ENCODE peak calls at places on chromosomes 1 and 21, in seven cellular contexts. A is small intestine, R is breast epithelium, E is tibial artery, B is astrocyte, V is A549, S is HCT116. D is an unnamed sample.

GRCh38 chr1:224052767-224053166 is 61.1 kb upstream of the FBXO28 start:
- DNase-seq in A (no peak), R (no peak), E (no peak), B (peak), V (no peak), S (no peak), D (no peak)

GRCh38 chr1:246647113-246647512 is 77.1 kb upstream of the SCCPDH start:
- DNase-seq in A (peak), R (no peak), E (peak), B (peak), V (peak), S (no peak), D (no peak)

GRCh38 chr1:175221548-175222175 is 29.1 kb upstream of the KIAA0040 start:
- DNase-seq in A (peak), R (peak), E (peak), B (peak), V (no peak), S (no peak), D (no peak)

GRCh38 chr1:153649137-153649866 is 9.2 kb upstream of the SNAPIN start:
- DNase-seq in A (no peak), R (no peak), E (no peak), B (no peak), V (no peak), S (no peak), D (no peak)

GRCh38 chr1:220791287-220791686 is 4.6 kb downstream of the MTARC1 start:
- DNase-seq in A (no peak), R (no peak), E (no peak), B (no peak), V (no peak), S (no peak), D (no peak)

GRCh38 chr1:196063952-196064351 is 544.3 kb downstream of the KCNT2 start:
- DNase-seq in A (no peak), R (no peak), E (no peak), B (peak), V (no peak), S (no peak), D (no peak)

GRCh38 chr1:192575499-192576189 is at the start of gene RGS1:
- DNase-seq in A (peak), R (no peak), E (peak), B (no peak), V (no peak), S (no peak), D (no peak)

GRCh38 chr1:70486676-70487470 is 75.8 kb downstream of the CTH start:
- DNase-seq in A (no peak), R (no peak), E (no peak), B (peak), V (no peak), S (no peak), D (peak)

GRCh38 chr1:169368406-169368769 is 393 bp downstream of the BLZF1 start:
- DNase-seq in A (peak), R (no peak), E (no peak), B (peak), V (no peak), S (no peak), D (no peak)

GRCh38 chr1:192763756-192764155 is 45.1 kb upstream of the RGS2 start:
- DNase-seq in A (no peak), R (no peak), E (no peak), B (peak), V (no peak), S (no peak), D (no peak)

GRCh38 chr1:116990612-116991151 is 10.9 kb upstream of the CD101 start:
- DNase-seq in A (no peak), R (peak), E (peak), B (peak), V (no peak), S (no peak), D (peak)

GRCh38 chr1:156069490-156070455 is 8.8 kb downstream of the RAB25 start:
- DNase-seq in A (no peak), R (no peak), E (no peak), B (no peak), V (no peak), S (no peak), D (no peak)

GRCh38 chr1:2921970-2922686 is 99.1 kb upstream of the ACTRT2 start:
- DNase-seq in A (peak), R (no peak), E (no peak), B (no peak), V (peak), S (peak), D (no peak)

GRCh38 chr1:29998686-29999085 is 724.7 kb downstream of the MATN1 start:
- DNase-seq in A (no peak), R (no peak), E (no peak), B (no peak), V (no peak), S (no peak), D (no peak)

GRCh38 chr1:156226782-156227181 is 14.0 kb downstream of the PMF1 start:
- DNase-seq in A (no peak), R (no peak), E (no peak), B (no peak), V (no peak), S (no peak), D (no peak)

GRCh38 chr1:110118636-110119396 is 6.6 kb downstream of the UBL4B start:
- DNase-seq in A (no peak), R (no peak), E (no peak), B (no peak), V (no peak), S (no peak), D (no peak)

GRCh38 chr1:36560621-36561364 is 78.1 kb upstream of the CSF3R start:
- DNase-seq in A (no peak), R (no peak), E (peak), B (no peak), V (no peak), S (no peak), D (peak)

GRCh38 chr1:205442051-205442721 is 13.7 kb downstream of the BLACAT1 start:
- DNase-seq in A (peak), R (no peak), E (no peak), B (no peak), V (no peak), S (no peak), D (no peak)

GRCh38 chr1:205441318-205441633 is 14.6 kb downstream of the BLACAT1 start:
- DNase-seq in A (no peak), R (no peak), E (no peak), B (no peak), V (no peak), S (no peak), D (no peak)

GRCh38 chr1:205441716-205442050 is 14.2 kb downstream of the BLACAT1 start:
- DNase-seq in A (no peak), R (no peak), E (no peak), B (no peak), V (no peak), S (no peak), D (no peak)

GRCh38 chr1:205440121-205440475 is 15.7 kb downstream of the BLACAT1 start:
- DNase-seq in A (no peak), R (no peak), E (no peak), B (no peak), V (no peak), S (no peak), D (no peak)

DNA sequence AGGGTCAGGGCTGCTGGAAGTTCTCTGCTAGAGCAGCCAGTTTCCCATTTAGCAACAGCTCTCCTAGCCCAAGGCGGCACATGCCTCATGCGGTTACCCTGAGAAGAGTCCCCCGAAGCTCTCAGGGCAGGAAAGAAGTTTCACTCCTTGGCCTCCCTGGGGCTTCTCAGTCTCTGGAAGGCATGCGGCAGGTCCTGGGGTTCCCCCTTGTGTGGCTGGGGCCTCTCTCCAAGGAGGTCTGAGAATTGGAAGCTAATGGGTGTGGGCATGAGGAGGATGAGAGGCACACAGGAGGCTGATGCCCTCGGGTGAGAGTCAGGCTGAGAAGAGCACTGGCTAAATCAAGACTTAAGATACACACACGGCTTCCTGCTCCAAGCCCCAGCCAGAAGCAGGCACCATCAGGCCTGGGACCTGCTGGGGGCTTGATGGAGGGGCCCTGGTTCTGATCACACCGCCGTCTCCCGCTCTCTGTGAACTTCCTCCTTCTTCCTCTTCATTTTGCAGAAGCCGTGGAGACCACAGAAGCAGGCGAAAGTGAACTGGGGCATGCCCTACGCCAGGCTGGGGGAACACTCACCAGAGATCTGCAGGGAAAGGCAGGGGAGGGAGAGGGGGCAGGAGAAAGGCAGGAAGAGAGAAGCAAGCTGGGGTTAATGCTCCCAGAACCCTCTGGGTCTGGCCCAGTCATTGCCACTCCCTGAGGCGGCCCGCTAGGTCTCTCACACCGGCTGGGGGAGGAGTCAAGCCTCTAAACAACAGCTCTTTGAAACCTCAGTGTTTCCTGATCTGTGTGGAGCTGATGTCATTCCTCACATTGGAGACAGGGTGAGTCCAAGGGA is 15.1 kb downstream of the BLACAT1 start:
- DNase-seq in A (peak), R (peak), E (peak), B (peak), V (peak), S (peak), D (no peak)
- H3K27ac ChIP-seq in A (peak), R (peak), E (no peak), B (peak), V (no peak), S (peak), D (peak)

GRCh38 chr1:180353930-180354329 is 123.9 kb downstream of the LHX4 start:
- DNase-seq in A (no peak), R (no peak), E (no peak), B (no peak), V (no peak), S (no peak), D (no peak)
- H3K27ac ChIP-seq in A (no peak), R (no peak), E (no peak), B (no peak), V (no peak), S (no peak), D (no peak)

DNA sequence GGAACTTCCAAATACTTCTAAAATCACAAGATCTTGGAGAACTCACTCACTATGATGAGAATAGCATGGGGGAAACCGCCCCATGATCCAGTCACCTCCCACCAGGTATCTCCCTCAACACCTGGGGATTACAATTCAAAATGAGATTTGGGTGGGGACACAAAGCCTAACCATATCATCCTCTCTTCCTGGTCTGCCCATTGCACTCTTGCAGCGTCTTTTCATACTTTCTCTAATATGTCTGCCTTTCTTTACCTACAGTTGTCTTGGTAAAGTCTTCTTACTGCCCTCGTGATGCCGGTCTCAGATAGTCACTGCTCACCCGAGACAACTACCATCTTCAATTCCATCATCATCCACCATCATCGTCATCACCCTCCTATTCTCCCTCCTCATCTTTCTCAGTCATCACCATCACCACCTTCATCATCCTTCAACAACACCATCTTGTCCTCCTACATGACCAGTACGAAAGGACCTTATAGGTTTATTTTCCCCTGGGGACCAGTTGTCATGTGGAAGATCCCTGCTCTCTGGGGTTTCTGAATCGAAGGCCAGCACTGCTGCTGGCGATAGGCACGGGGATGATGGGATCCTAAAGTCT is 58.5 kb upstream of the CASZ1 start:
- DNase-seq in A (no peak), R (no peak), E (no peak), B (no peak), V (no peak), S (no peak), D (no peak)
- H3K27ac ChIP-seq in A (no peak), R (no peak), E (no peak), B (no peak), V (no peak), S (no peak), D (no peak)

DNA sequence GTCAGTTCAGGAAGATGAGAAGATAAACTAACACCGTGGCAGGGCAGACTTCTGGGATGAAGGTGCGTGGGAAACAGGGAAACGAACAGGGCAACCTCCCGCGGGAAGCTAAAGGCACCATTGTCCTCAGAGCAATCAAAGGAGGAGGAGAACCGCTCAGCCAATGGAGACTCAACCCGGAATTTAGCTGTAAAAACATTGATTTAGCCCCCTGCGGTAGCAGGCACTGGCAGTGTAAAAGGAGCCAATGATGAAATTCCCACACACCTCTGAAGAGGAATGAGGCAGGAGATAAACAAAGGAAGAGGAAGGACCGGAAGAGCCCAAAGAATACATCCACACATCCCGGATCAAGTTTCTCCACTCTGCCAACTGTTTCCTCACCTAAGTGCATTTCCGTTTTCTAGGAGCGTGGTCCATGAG is 19.5 kb downstream of the HLCS start:
- DNase-seq in A (no peak), R (no peak), E (no peak), B (no peak), V (no peak), S (no peak), D (no peak)
- H3K27ac ChIP-seq in A (no peak), R (no peak), E (no peak), B (no peak), V (no peak), S (no peak), D (no peak)

GRCh38 chr21:43927591-43928229 is 62.7 kb downstream of the AGPAT3 start:
- DNase-seq in A (no peak), R (no peak), E (no peak), B (no peak), V (no peak), S (no peak), D (no peak)

GRCh38 chr21:43925096-43925481 is 60.1 kb downstream of the AGPAT3 start:
- DNase-seq in A (peak), R (no peak), E (no peak), B (no peak), V (no peak), S (no peak), D (no peak)

GRCh38 chr21:43924421-43925095 is 59.5 kb downstream of the AGPAT3 start:
- DNase-seq in A (peak), R (no peak), E (no peak), B (no peak), V (no peak), S (no peak), D (no peak)

GRCh38 chr21:43926196-43926595 is 61.2 kb downstream of the AGPAT3 start:
- DNase-seq in A (no peak), R (no peak), E (no peak), B (no peak), V (no peak), S (no peak), D (peak)

DNA sequence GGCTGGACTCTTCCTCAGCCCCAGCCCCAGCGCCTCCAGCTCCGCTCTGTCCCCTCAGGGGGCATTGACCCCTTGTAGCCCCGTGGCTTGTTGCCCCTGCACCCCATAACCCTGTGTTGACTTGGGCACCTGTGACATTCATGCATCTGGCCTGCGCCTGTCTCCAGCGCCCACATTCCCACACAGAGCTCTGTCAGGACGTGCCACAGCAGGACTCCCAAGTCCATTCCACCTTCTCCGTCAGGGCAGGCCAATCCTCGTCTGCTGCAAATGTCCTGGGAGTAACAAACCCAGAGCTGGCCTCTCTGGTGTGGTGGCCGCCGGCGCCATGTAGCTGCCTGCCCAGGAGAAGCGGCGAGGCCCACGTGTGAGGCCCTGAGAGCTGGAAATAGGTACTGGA is 60.6 kb downstream of the AGPAT3 start:
- DNase-seq in A (no peak), R (peak), E (no peak), B (no peak), V (no peak), S (no peak), D (peak)
- H3K27ac ChIP-seq in A (peak), R (peak), E (no peak), B (no peak), V (no peak), S (no peak), D (no peak)

D was measured in coronary artery.